ENCODE peak calls at places on chromosomes 12 and 14, in eight cellular contexts. M is tibial artery, A is HFFc6, T is Karpas-422, P is HuH-7, L is HuH-7.5, C is skeletal muscle cell, Q is OCI-M1. U is an unnamed sample.

GRCh38 chr14:71472281-71472960 is 459.8 kb upstream of the RGS6 start:
- DNase-seq in M (no peak), A (peak), T (no peak), P (no peak), L (no peak), C (no peak), Q (no peak), U (no peak)

GRCh38 chr12:43740511-43741100 is 18.0 kb downstream of the PUS7L start:
- DNase-seq in M (no peak), A (no peak), T (no peak), P (no peak), L (no peak), C (no peak), Q (no peak), U (no peak)

GRCh38 chr12:44589697-44590096 is 286.4 kb downstream of the NELL2 start:
- DNase-seq in M (no peak), A (no peak), T (no peak), P (no peak), L (no peak), C (no peak), Q (no peak), U (no peak)

GRCh38 chr14:72962829-72963312 is 36.6 kb downstream of the DCAF4 start:
- DNase-seq in M (no peak), A (peak), T (no peak), P (no peak), L (no peak), C (peak), Q (peak), U (no peak)

GRCh38 chr14:80624581-80624980 is 317.0 kb downstream of the CEP128 start:
- DNase-seq in M (no peak), A (peak), T (no peak), P (no peak), L (no peak), C (no peak), Q (no peak), U (no peak)

GRCh38 chr14:103056322-103057027 is 874 bp downstream of the CDC42BPB start:
- DNase-seq in M (peak), A (peak), T (no peak), P (peak), L (peak), C (peak), Q (no peak), U (peak)

GRCh38 chr12:115963030-115963480 is 314.4 kb downstream of the MED13L start:
- DNase-seq in M (no peak), A (peak), T (no peak), P (no peak), L (no peak), C (peak), Q (no peak), U (no peak)

GRCh38 chr14:21408152-21408551 is 24.3 kb upstream of the SUPT16H start:
- DNase-seq in M (no peak), A (peak), T (no peak), P (no peak), L (no peak), C (peak), Q (no peak), U (no peak)

GRCh38 chr14:71733210-71733883 is 198.9 kb upstream of the RGS6 start:
- DNase-seq in M (no peak), A (peak), T (no peak), P (no peak), L (no peak), C (peak), Q (no peak), U (no peak)

GRCh38 chr12:119222222-119222951 is 43.7 kb downstream of the HSPB8 start:
- DNase-seq in M (no peak), A (no peak), T (no peak), P (no peak), L (no peak), C (no peak), Q (no peak), U (no peak)

GRCh38 chr12:93818488-93819047 is 141.4 kb downstream of the CRADD start:
- DNase-seq in M (no peak), A (no peak), T (no peak), P (no peak), L (no peak), C (no peak), Q (no peak), U (no peak)

GRCh38 chr14:55604467-55604866 is 24.5 kb downstream of the KTN1 start:
- DNase-seq in M (no peak), A (no peak), T (no peak), P (no peak), L (no peak), C (no peak), Q (no peak), U (no peak)

GRCh38 chr12:62621239-62621638 is 154.6 kb downstream of the MON2 start:
- DNase-seq in M (no peak), A (no peak), T (no peak), P (no peak), L (no peak), C (no peak), Q (no peak), U (no peak)

GRCh38 chr12:132926417-132926833 is 29.7 kb downstream of the ZNF605 start:
- DNase-seq in M (no peak), A (no peak), T (no peak), P (no peak), L (no peak), C (no peak), Q (no peak), U (no peak)

GRCh38 chr14:56648508-56649301 is 69.1 kb downstream of the TMEM260 start:
- DNase-seq in M (no peak), A (no peak), T (no peak), P (no peak), L (no peak), C (no peak), Q (no peak), U (no peak)

GRCh38 chr12:93616584-93617101 is 44.2 kb downstream of the SOCS2 start:
- DNase-seq in M (no peak), A (peak), T (no peak), P (no peak), L (no peak), C (no peak), Q (no peak), U (no peak)

GRCh38 chr14:84825481-84825880 is 704.5 kb upstream of the FLRT2 start:
- DNase-seq in M (no peak), A (no peak), T (no peak), P (no peak), L (no peak), C (peak), Q (no peak), U (no peak)